ENCODE peak calls at places on chromosomes 12 and 14, in six cellular contexts. H, Z, S, P, V and X are unnamed samples.

GRCh38 chr12:114913871-114914801 is 230.2 kb upstream of the TBX3 start:
- DNase-seq in H (no peak), P (peak), S (no peak), V (no peak), Z (peak), X (peak)

GRCh38 chr14:75350505-75351060 is 72.0 kb downstream of the FOS start:
- DNase-seq in S (no peak), Z (no peak), H (no peak), V (no peak), P (no peak), X (no peak)

GRCh38 chr12:131194166-131194565 is 240.5 kb downstream of the ADGRD1 start:
- DNase-seq in H (no peak), V (no peak), Z (no peak), S (no peak), P (no peak), X (peak)

GRCh38 chr12:55663391-55663790 is 26.7 kb downstream of the OR10P1 start:
- DNase-seq in Z (no peak), P (no peak), S (no peak), H (no peak), V (no peak), X (no peak)

GRCh38 chr12:115185529-115185928 is 501.6 kb upstream of the TBX3 start:
- DNase-seq in Z (peak), P (no peak), S (no peak), V (no peak), H (no peak), X (no peak)

GRCh38 chr12:68356060-68356748 is 24.0 kb upstream of the MDM1 start:
- DNase-seq in Z (no peak), V (no peak), S (no peak), H (no peak), P (no peak), X (no peak)

GRCh38 chr14:49972199-49972671 is 79.4 kb downstream of the ARF6 start:
- DNase-seq in P (no peak), S (no peak), Z (peak), V (no peak), H (no peak), X (peak)

GRCh38 chr12:48118491-48118890 is 673 bp upstream of the PFKM start:
- DNase-seq in V (no peak), S (no peak), P (no peak), H (no peak), Z (no peak), X (no peak)

GRCh38 chr12:49503674-49504180 is 35.1 kb upstream of the KCNH3 start:
- DNase-seq in Z (peak), H (no peak), V (no peak), S (no peak), P (no peak), X (peak)

GRCh38 chr14:54781936-54782802 is 120.5 kb downstream of the GCH1 start:
- DNase-seq in S (peak), P (no peak), H (no peak), Z (no peak), V (no peak), X (no peak)

GRCh38 chr12:45138609-45139008 is 77.3 kb upstream of the ANO6 start:
- DNase-seq in H (no peak), P (no peak), Z (no peak), S (no peak), V (no peak), X (no peak)

GRCh38 chr12:106192659-106193403 is 54.1 kb upstream of the NUAK1 start:
- DNase-seq in P (no peak), S (no peak), V (no peak), Z (no peak), H (no peak), X (no peak)

GRCh38 chr14:101584049-101584859 is 23.0 kb downstream of the DIO3 start:
- DNase-seq in H (peak), V (no peak), S (no peak), Z (no peak), P (no peak), X (no peak)

GRCh38 chr12:1083086-1083887 is 92.3 kb downstream of the ERC1 start:
- DNase-seq in H (no peak), Z (no peak), V (no peak), P (no peak), S (no peak), X (no peak)

GRCh38 chr12:86801439-86801838 is 545.2 kb upstream of the MGAT4C start:
- DNase-seq in S (no peak), P (no peak), Z (peak), H (no peak), V (no peak), X (peak)

GRCh38 chr12:26281320-26281719 is 85.9 kb downstream of the SSPN start:
- DNase-seq in S (no peak), V (no peak), H (peak), Z (no peak), P (no peak), X (no peak)

GRCh38 chr12:67705394-67706370 is 57.1 kb downstream of the DYRK2 start:
- DNase-seq in Z (peak), V (no peak), S (no peak), P (peak), H (no peak), X (peak)

GRCh38 chr14:85079842-85080741 is 449.9 kb upstream of the FLRT2 start:
- DNase-seq in H (no peak), P (no peak), S (no peak), V (no peak), Z (no peak), X (no peak)

GRCh38 chr12:25089738-25090137 is 105.2 kb downstream of the DNAI7 start:
- DNase-seq in S (no peak), V (no peak), H (no peak), P (no peak), Z (peak), X (peak)

GRCh38 chr14:98956181-98956580 is 315.8 kb downstream of the BCL11B start:
- DNase-seq in S (no peak), Z (no peak), V (no peak), H (no peak), P (no peak), X (no peak)

GRCh38 chr12:117098361-117099217 is 627 bp downstream of the TESC start:
- DNase-seq in Z (no peak), P (no peak), S (peak), V (no peak), H (no peak), X (no peak)

GRCh38 chr12:76706099-76706498 is 57.8 kb upstream of the ZDHHC17 start:
- DNase-seq in Z (no peak), H (no peak), V (no peak), P (no peak), S (no peak), X (peak)

GRCh38 chr14:82710257-82710841 is 1176.7 kb upstream of the SEL1L start:
- DNase-seq in H (no peak), V (no peak), P (no peak), Z (peak), S (peak), X (peak)

GRCh38 chr12:115661103-115661502 is 616.4 kb downstream of the MED13L start:
- DNase-seq in V (no peak), Z (peak), H (no peak), P (no peak), S (no peak), X (no peak)

GRCh38 chr12:68100241-68100640 is 59.3 kb downstream of the IFNG start:
- DNase-seq in V (no peak), P (no peak), H (no peak), Z (no peak), S (no peak), X (no peak)

GRCh38 chr14:99349721-99350495 is 77.9 kb upstream of the BCL11B start:
- DNase-seq in P (no peak), Z (no peak), H (no peak), V (no peak), S (no peak), X (no peak)

GRCh38 chr12:120751389-120751788 is 25.8 kb downstream of the ACADS start:
- DNase-seq in S (no peak), Z (no peak), P (no peak), H (no peak), V (no peak), X (no peak)

GRCh38 chr12:3170423-3171194 is 93.4 kb downstream of the TSPAN9 start:
- DNase-seq in V (no peak), H (no peak), Z (peak), P (peak), S (no peak), X (peak)

GRCh38 chr12:117202556-117202955 is 12.3 kb upstream of the FBXO21 start:
- DNase-seq in Z (no peak), S (no peak), V (no peak), P (no peak), H (no peak), X (no peak)